ENCODE peak calls at places on chromosomes 7 and 10, in seven cellular contexts. One of them, this sample, is unnamed.

GRCh38 chr7:113197274-113197673 is 78.9 kb upstream of the SMIM30 start:
- DNase-seq in GM23248: peak; percentile 88
- DNase-seq in PC-9: no peak
- DNase-seq in PC-3: peak; percentile 55
- DNase-seq in fibroblast of lung: peak; percentile 84
- DNase-seq in H1: no peak
- DNase-seq in hepatocyte: no peak
- DNase-seq in this sample: peak; percentile 57

GRCh38 chr7:114822844-114823243 is 99.0 kb upstream of the MDFIC start:
- DNase-seq in hepatocyte: no peak
- DNase-seq in PC-3: peak; percentile 64
- DNase-seq in GM23248: no peak
- DNase-seq in H1: no peak
- DNase-seq in PC-9: no peak
- DNase-seq in fibroblast of lung: no peak
- DNase-seq in this sample: no peak

GRCh38 chr10:119346063-119346835 is 138.9 kb downstream of the GRK5 start:
- DNase-seq in PC-3: no peak
- DNase-seq in GM23248: no peak
- DNase-seq in PC-9: no peak
- DNase-seq in fibroblast of lung: no peak
- DNase-seq in H1: no peak
- DNase-seq in hepatocyte: no peak
- DNase-seq in this sample: no peak

GRCh38 chr7:114784756-114785155 is 137.1 kb upstream of the MDFIC start:
- DNase-seq in fibroblast of lung: no peak
- DNase-seq in PC-9: no peak
- DNase-seq in PC-3: no peak
- DNase-seq in hepatocyte: no peak
- DNase-seq in H1: no peak
- DNase-seq in GM23248: no peak
- DNase-seq in this sample: peak; percentile 69

GRCh38 chr7:27962250-27962649 is 218.3 kb downstream of the JAZF1 start:
- DNase-seq in GM23248: peak; percentile 48
- DNase-seq in hepatocyte: no peak
- DNase-seq in PC-3: no peak
- DNase-seq in H1: no peak
- DNase-seq in PC-9: no peak
- DNase-seq in fibroblast of lung: no peak
- DNase-seq in this sample: no peak

GRCh38 chr10:71218046-71218832 is 5.9 kb downstream of the UNC5B start:
- DNase-seq in PC-9: peak; percentile 41
- DNase-seq in PC-3: peak; percentile 74
- DNase-seq in hepatocyte: no peak
- DNase-seq in fibroblast of lung: peak; percentile 53
- DNase-seq in GM23248: peak; percentile 63
- DNase-seq in H1: no peak
- DNase-seq in this sample: peak; percentile 83

GRCh38 chr7:133654547-133654946 is 401.7 kb downstream of the EXOC4 start:
- DNase-seq in GM23248: no peak
- DNase-seq in hepatocyte: no peak
- DNase-seq in PC-9: no peak
- DNase-seq in PC-3: no peak
- DNase-seq in H1: no peak
- DNase-seq in fibroblast of lung: no peak
- DNase-seq in this sample: no peak

GRCh38 chr10:111835562-111835961 is 348.0 kb downstream of the GPAM start:
- DNase-seq in H1: no peak
- DNase-seq in fibroblast of lung: peak; percentile 53
- DNase-seq in PC-3: no peak
- DNase-seq in hepatocyte: no peak
- DNase-seq in PC-9: no peak
- DNase-seq in GM23248: peak; percentile 84
- DNase-seq in this sample: no peak

GRCh38 chr10:93897070-93897797 is 3.5 kb downstream of the SLC35G1 start:
- DNase-seq in PC-9: no peak
- DNase-seq in PC-3: no peak
- DNase-seq in hepatocyte: no peak
- DNase-seq in H1: no peak
- DNase-seq in fibroblast of lung: no peak
- DNase-seq in GM23248: no peak
- DNase-seq in this sample: no peak

GRCh38 chr10:1605999-1606940 is 131.1 kb downstream of the ADARB2 start:
- DNase-seq in fibroblast of lung: no peak
- DNase-seq in PC-3: no peak
- DNase-seq in hepatocyte: no peak
- DNase-seq in GM23248: no peak
- DNase-seq in PC-9: no peak
- DNase-seq in H1: no peak
- DNase-seq in this sample: no peak

GRCh38 chr7:135201350-135201749 is 10.0 kb downstream of the WDR91 start:
- DNase-seq in PC-9: no peak
- DNase-seq in H1: no peak
- DNase-seq in GM23248: no peak
- DNase-seq in fibroblast of lung: no peak
- DNase-seq in PC-3: no peak
- DNase-seq in hepatocyte: no peak
- DNase-seq in this sample: no peak

GRCh38 chr7:39609462-39610149 is 13.8 kb upstream of the RALA start:
- DNase-seq in PC-9: no peak
- DNase-seq in hepatocyte: peak; percentile 32
- DNase-seq in fibroblast of lung: no peak
- DNase-seq in GM23248: peak; percentile 49
- DNase-seq in PC-3: no peak
- DNase-seq in H1: no peak
- DNase-seq in this sample: no peak

GRCh38 chr7:89618269-89618668 is 536.0 kb upstream of the STEAP1 start:
- DNase-seq in GM23248: no peak
- DNase-seq in PC-3: no peak
- DNase-seq in hepatocyte: no peak
- DNase-seq in fibroblast of lung: no peak
- DNase-seq in H1: no peak
- DNase-seq in PC-9: no peak
- DNase-seq in this sample: no peak

GRCh38 chr10:97153276-97153850 is 32.4 kb downstream of the SLIT1 start:
- DNase-seq in PC-3: no peak
- DNase-seq in H1: no peak
- DNase-seq in hepatocyte: no peak
- DNase-seq in PC-9: no peak
- DNase-seq in fibroblast of lung: no peak
- DNase-seq in GM23248: no peak
- DNase-seq in this sample: no peak

GRCh38 chr7:70455925-70456324 is 676.0 kb upstream of the GALNT17 start:
- DNase-seq in GM23248: no peak
- DNase-seq in PC-9: no peak
- DNase-seq in hepatocyte: no peak
- DNase-seq in PC-3: no peak
- DNase-seq in H1: no peak
- DNase-seq in fibroblast of lung: no peak
- DNase-seq in this sample: no peak

GRCh38 chr10:88820990-88821389 is 18.5 kb downstream of the LIPM start:
- DNase-seq in H1: no peak
- DNase-seq in PC-9: no peak
- DNase-seq in hepatocyte: peak; percentile 19
- DNase-seq in fibroblast of lung: peak; percentile 94
- DNase-seq in PC-3: peak; percentile 28
- DNase-seq in GM23248: peak; percentile 90
- DNase-seq in this sample: peak; percentile 82

GRCh38 chr7:4951903-4952636 is 6.9 kb downstream of the MMD2 start:
- DNase-seq in H1: no peak
- DNase-seq in hepatocyte: peak; percentile 50
- DNase-seq in PC-9: peak; percentile 20
- DNase-seq in PC-3: peak; percentile 40
- DNase-seq in fibroblast of lung: peak; percentile 12
- DNase-seq in GM23248: peak; percentile 48
- DNase-seq in this sample: peak; percentile 16

GRCh38 chr10:80064120-80064886 is 14.2 kb upstream of the TMEM254 start:
- DNase-seq in PC-9: no peak
- DNase-seq in hepatocyte: no peak
- DNase-seq in H1: no peak
- DNase-seq in GM23248: peak; percentile 41
- DNase-seq in fibroblast of lung: no peak
- DNase-seq in PC-3: no peak
- DNase-seq in this sample: no peak

GRCh38 chr7:12571691-12572090 is 1.2 kb downstream of the SCIN start:
- DNase-seq in GM23248: no peak
- DNase-seq in PC-9: no peak
- DNase-seq in fibroblast of lung: no peak
- DNase-seq in PC-3: peak; percentile 38
- DNase-seq in hepatocyte: no peak
- DNase-seq in H1: no peak
- DNase-seq in this sample: no peak

GRCh38 chr7:102890292-102890970 is 22.4 kb upstream of the LRRC17 start:
- DNase-seq in hepatocyte: peak; percentile 35
- DNase-seq in H1: no peak
- DNase-seq in fibroblast of lung: peak; percentile 96
- DNase-seq in GM23248: peak; percentile 74
- DNase-seq in PC-9: no peak
- DNase-seq in PC-3: peak; percentile 36
- DNase-seq in this sample: no peak

GRCh38 chr10:1043532-1043995 is 5.4 kb downstream of the IDI1 start:
- DNase-seq in PC-3: no peak
- DNase-seq in fibroblast of lung: no peak
- DNase-seq in PC-9: no peak
- DNase-seq in H1: no peak
- DNase-seq in hepatocyte: no peak
- DNase-seq in GM23248: no peak
- DNase-seq in this sample: no peak

GRCh38 chr7:25864943-25865633 is 286.9 kb upstream of the NFE2L3 start:
- DNase-seq in PC-9: no peak
- DNase-seq in H1: no peak
- DNase-seq in PC-3: no peak
- DNase-seq in GM23248: no peak
- DNase-seq in fibroblast of lung: no peak
- DNase-seq in hepatocyte: no peak
- DNase-seq in this sample: no peak
- TF ChIP-seq EZH2 in PC-9: no peak
- TF ChIP-seq EZH2 in H1: no peak
- TF ChIP-seq EZH2 in PC-3: no peak
- TF ChIP-seq EZH2 in GM23248: peak; percentile 33
- TF ChIP-seq EZH2 in fibroblast of lung: no peak
- TF ChIP-seq EZH2 in hepatocyte: peak; percentile 56
- TF ChIP-seq EZH2 in this sample: no peak

DNA sequence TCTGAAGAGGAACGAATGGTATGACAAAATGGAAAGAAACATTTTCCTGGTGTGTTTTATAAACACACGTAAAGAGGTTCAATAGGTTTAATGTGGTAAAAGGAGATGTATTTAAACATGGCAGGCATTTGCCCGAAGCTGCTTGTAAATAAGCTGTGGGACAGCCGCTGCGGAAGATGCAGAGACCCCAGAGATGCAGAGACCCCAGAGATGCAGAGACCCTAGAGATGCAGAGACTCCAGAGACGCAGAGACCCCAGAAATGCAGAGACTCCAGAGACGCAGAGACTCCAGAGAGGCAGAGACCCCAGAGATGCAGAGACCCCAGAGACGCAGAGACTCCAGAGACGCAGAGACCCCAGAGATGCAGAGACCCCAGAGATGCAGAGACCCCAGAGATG is 534.1 kb downstream of the PTPRN2 start:
- DNase-seq in hepatocyte: no peak
- DNase-seq in GM23248: no peak
- DNase-seq in PC-3: no peak
- DNase-seq in PC-9: no peak
- DNase-seq in fibroblast of lung: no peak
- DNase-seq in H1: no peak
- DNase-seq in this sample: no peak
- H3K4me2 ChIP-seq in hepatocyte: no peak overlapping the region
- H3K4me2 ChIP-seq in GM23248: no peak overlapping the region
- H3K4me2 ChIP-seq in PC-3: no peak overlapping the region
- H3K4me2 ChIP-seq in PC-9: no peak overlapping the region
- H3K4me2 ChIP-seq in fibroblast of lung: no peak overlapping the region
- H3K4me2 ChIP-seq in H1: no peak overlapping the region
- H3K4me2 ChIP-seq in this sample: no peak overlapping the region

GRCh38 chr10:86798030-86798429 is 41.6 kb downstream of the BMPR1A start:
- DNase-seq in H1: no peak
- DNase-seq in GM23248: peak; percentile 68
- DNase-seq in PC-9: no peak
- DNase-seq in hepatocyte: no peak
- DNase-seq in fibroblast of lung: peak; percentile 31
- DNase-seq in PC-3: no peak
- DNase-seq in this sample: no peak

GRCh38 chr10:86793696-86794095 is 37.3 kb downstream of the BMPR1A start:
- DNase-seq in fibroblast of lung: no peak
- DNase-seq in hepatocyte: no peak
- DNase-seq in H1: no peak
- DNase-seq in PC-9: no peak
- DNase-seq in GM23248: no peak
- DNase-seq in PC-3: no peak
- DNase-seq in this sample: no peak

GRCh38 chr10:86798636-86799035 is 42.2 kb downstream of the BMPR1A start:
- DNase-seq in H1: no peak
- DNase-seq in hepatocyte: no peak
- DNase-seq in fibroblast of lung: peak; percentile 46
- DNase-seq in PC-3: no peak
- DNase-seq in PC-9: no peak
- DNase-seq in GM23248: peak; percentile 46
- DNase-seq in this sample: no peak

GRCh38 chr10:86792768-86793167 is 36.3 kb downstream of the BMPR1A start:
- DNase-seq in hepatocyte: no peak
- DNase-seq in PC-9: no peak
- DNase-seq in PC-3: no peak
- DNase-seq in H1: no peak
- DNase-seq in GM23248: no peak
- DNase-seq in fibroblast of lung: no peak
- DNase-seq in this sample: no peak

DNA sequence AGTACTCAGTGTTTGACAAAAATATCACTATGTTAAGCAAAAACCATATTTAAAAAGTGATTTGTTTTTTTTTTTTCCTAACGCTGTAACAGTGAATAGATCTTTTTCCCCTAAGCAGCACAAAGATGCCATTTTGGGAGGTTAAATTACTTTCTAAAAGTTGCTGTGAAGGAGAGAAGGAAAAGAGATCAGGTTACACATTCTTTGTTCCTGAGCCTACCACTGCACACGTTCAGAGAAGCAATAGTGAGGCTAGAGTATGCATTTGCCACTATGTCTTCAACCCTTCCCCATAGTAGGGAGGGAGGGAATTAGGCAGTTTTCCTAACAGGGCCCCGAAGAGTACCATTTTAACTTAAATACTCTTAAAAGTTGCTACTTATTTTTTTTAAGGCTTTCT is 38.9 kb downstream of the BMPR1A start:
- DNase-seq in GM23248: peak; percentile 78
- DNase-seq in PC-9: no peak
- DNase-seq in PC-3: peak; percentile 54
- DNase-seq in fibroblast of lung: peak; percentile 87
- DNase-seq in H1: no peak
- DNase-seq in hepatocyte: peak; percentile 41
- DNase-seq in this sample: peak; percentile 65
- TF ChIP-seq EZH2 in GM23248: no peak
- TF ChIP-seq EZH2 in PC-9: no peak
- TF ChIP-seq EZH2 in PC-3: no peak
- TF ChIP-seq EZH2 in fibroblast of lung: no peak
- TF ChIP-seq EZH2 in H1: no peak
- TF ChIP-seq EZH2 in hepatocyte: no peak
- TF ChIP-seq EZH2 in this sample: no peak

DNA sequence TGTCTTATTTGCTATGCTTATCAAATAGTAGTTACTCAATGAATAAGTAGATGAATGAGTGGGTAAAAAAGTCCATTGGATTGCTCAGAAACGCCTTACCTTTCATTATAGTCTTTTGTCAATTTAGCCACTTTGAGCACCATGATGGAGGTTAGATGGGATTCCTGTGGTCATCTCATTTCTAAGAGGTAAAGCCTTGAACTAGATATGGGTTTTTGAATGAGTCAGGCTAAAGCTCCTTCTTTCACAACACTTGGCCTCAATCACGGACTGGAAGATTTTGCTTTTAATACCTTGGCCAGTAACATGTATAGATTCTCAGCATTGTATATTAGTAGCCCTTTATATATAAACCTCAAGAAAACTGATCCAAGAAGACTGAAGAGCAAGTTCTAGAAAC is 99.7 kb upstream of the CCDC6 start:
- DNase-seq in PC-9: no peak
- DNase-seq in hepatocyte: no peak
- DNase-seq in fibroblast of lung: no peak
- DNase-seq in GM23248: no peak
- DNase-seq in PC-3: no peak
- DNase-seq in H1: no peak
- DNase-seq in this sample: peak; percentile 46
- H3K4me2 ChIP-seq in PC-9: no peak overlapping the region
- H3K4me2 ChIP-seq in hepatocyte: no peak overlapping the region
- H3K4me2 ChIP-seq in fibroblast of lung: no peak overlapping the region
- H3K4me2 ChIP-seq in GM23248: no peak overlapping the region
- H3K4me2 ChIP-seq in PC-3: no peak overlapping the region
- H3K4me2 ChIP-seq in H1: no peak overlapping the region
- H3K4me2 ChIP-seq in this sample: no peak overlapping the region

This sample was measured in mammary epithelial cell.